ENCODE peak calls at places on chromosome 22, in ten cellular contexts. K, M, D, W, X, J, G, R, S and L are unnamed samples.

GRCh38 chr22:50313600-50313999 is 6.2 kb upstream of the PLXNB2 start:
- DNase-seq in J (no peak), R (no peak), X (no peak), S (no peak), M (no peak), D (no peak), K (no peak), W (no peak), G (no peak), L (no peak)

GRCh38 chr22:41582694-41583093 is 6.9 kb downstream of the PMM1 start:
- DNase-seq in G (no peak), J (no peak), S (no peak), M (no peak), X (no peak), W (no peak), D (no peak), R (no peak), K (no peak), L (no peak)

GRCh38 chr22:23519442-23520177 is 60.5 kb downstream of the IGLL1 start:
- DNase-seq in R (peak; percentile 4), S (no peak), W (no peak), G (no peak), X (no peak), J (peak; percentile 34), K (no peak), D (no peak), M (no peak), L (peak; percentile 40)

GRCh38 chr22:16568425-16568758 is 24.2 kb downstream of the CCT8L2 start:
- DNase-seq in G (no peak), W (no peak), R (no peak), D (no peak), K (no peak), M (no peak), S (no peak), X (no peak), J (no peak), L (no peak)

GRCh38 chr22:42635531-42635930 is 4.9 kb downstream of the ATP5MGL start:
- DNase-seq in X (peak; percentile 67), J (peak; percentile 92), W (peak; percentile 88), G (no peak), M (peak; percentile 55), R (no peak), D (no peak), S (no peak), K (peak; percentile 48), L (no peak)

GRCh38 chr22:19169947-19170318 is 8.6 kb downstream of the SLC25A1 start:
- DNase-seq in W (no peak), X (no peak), D (no peak), G (no peak), K (no peak), J (no peak), S (no peak), R (no peak), M (no peak), L (peak; percentile 46)

GRCh38 chr22:37672920-37673453 is 2.4 kb upstream of the LGALS1 start:
- DNase-seq in S (no peak), M (peak; percentile 49), J (no peak), X (no peak), K (no peak), G (no peak), R (no peak), D (no peak), W (no peak), L (no peak)

GRCh38 chr22:50360578-50360977 is 17.5 kb downstream of the PPP6R2 start:
- DNase-seq in M (no peak), S (no peak), R (peak; percentile 18), K (no peak), X (no peak), G (peak; percentile 73), D (no peak), J (no peak), W (no peak), L (no peak)

GRCh38 chr22:32248276-32248675 is 6.9 kb downstream of the SLC5A4 start:
- DNase-seq in G (no peak), J (no peak), R (no peak), D (no peak), S (no peak), W (no peak), K (no peak), X (no peak), M (no peak), L (no peak)

GRCh38 chr22:34917239-34917638 is 148.7 kb upstream of the ISX start:
- DNase-seq in R (no peak), G (no peak), M (no peak), D (no peak), K (no peak), X (no peak), S (no peak), J (no peak), W (no peak), L (no peak)

GRCh38 chr22:49084203-49084602 is 743.5 kb downstream of the BRD1 start:
- DNase-seq in X (no peak), J (no peak), D (no peak), K (no peak), W (peak; percentile 47), S (no peak), R (no peak), G (no peak), M (no peak), L (no peak)

GRCh38 chr22:20552913-20553401 is 45.5 kb downstream of the MED15 start:
- DNase-seq in K (no peak), J (no peak), M (no peak), G (no peak), X (no peak), D (no peak), W (peak; percentile 67), S (no peak), R (no peak), L (no peak)

GRCh38 chr22:49052023-49052538 is 775.6 kb downstream of the BRD1 start:
- DNase-seq in W (no peak), D (no peak), S (no peak), M (no peak), X (no peak), J (no peak), K (no peak), G (peak; percentile 48), R (peak; percentile 4), L (peak; percentile 75)

GRCh38 chr22:30655532-30655931 is 12.1 kb downstream of the DUSP18 start:
- DNase-seq in R (no peak), D (peak; percentile 79), W (no peak), K (no peak), M (no peak), X (no peak), S (no peak), G (no peak), J (no peak), L (no peak)

GRCh38 chr22:29385305-29385704 is 3.1 kb downstream of the AP1B1 start:
- DNase-seq in S (no peak), K (no peak), M (no peak), J (no peak), D (peak; percentile 10), W (no peak), X (no peak), G (no peak), R (no peak), L (no peak)
- H3K27ac ChIP-seq in S (no peak overlapping the region), K (no peak overlapping the region), M (peak overlapping the region; percentile 20), J (no peak overlapping the region), D (no peak overlapping the region), W (no peak overlapping the region), X (peak overlapping the region; percentile 86), G (no peak overlapping the region), R (no peak overlapping the region), L (no peak overlapping the region)

GRCh38 chr22:45006101-45006872 is 3.5 kb downstream of the PHF21B start:
- DNase-seq in S (peak; percentile 26), X (no peak), K (no peak), J (no peak), G (peak; percentile 63), M (no peak), R (peak; percentile 17), W (no peak), D (peak; percentile 28), L (no peak)
- H3K27ac ChIP-seq in S (peak overlapping the region; percentile 72), X (no peak overlapping the region), K (no peak overlapping the region), J (no peak overlapping the region), G (peak overlapping the region; percentile 90), M (no peak overlapping the region), R (peak overlapping the region; percentile 14), W (peak overlapping the region; percentile 55), D (peak overlapping the region; percentile 91), L (no peak overlapping the region)

GRCh38 chr22:45550891-45551290 is 48.2 kb downstream of the FBLN1 start:
- DNase-seq in R (no peak), S (no peak), J (peak; percentile 32), W (no peak), G (no peak), D (no peak), K (no peak), X (no peak), M (no peak), L (no peak)

GRCh38 chr22:45548441-45548840 is 45.8 kb downstream of the FBLN1 start:
- DNase-seq in S (no peak), R (no peak), K (no peak), X (no peak), D (no peak), M (no peak), W (no peak), G (no peak), J (peak; percentile 50), L (no peak)

GRCh38 chr22:45550416-45550815 is 47.7 kb downstream of the FBLN1 start:
- DNase-seq in G (no peak), J (peak; percentile 46), K (no peak), R (no peak), M (no peak), W (no peak), X (no peak), D (no peak), S (no peak), L (no peak)

GRCh38 chr22:45548991-45549736 is 46.5 kb downstream of the FBLN1 start:
- DNase-seq in G (no peak), D (peak; percentile 49), S (no peak), K (no peak), M (peak; percentile 54), W (peak; percentile 94), J (peak; percentile 86), X (peak; percentile 46), R (no peak), L (no peak)

GRCh38 chr22:45549739-45550138 is 47.1 kb downstream of the FBLN1 start:
- DNase-seq in K (no peak), G (no peak), W (no peak), R (no peak), D (no peak), S (no peak), J (no peak), X (no peak), M (no peak), L (no peak)
- H3K27ac ChIP-seq in K (peak overlapping the region; percentile 57), G (no peak overlapping the region), W (peak overlapping the region; percentile 84), R (no peak overlapping the region), D (no peak overlapping the region), S (no peak overlapping the region), J (peak overlapping the region; percentile 85), X (peak overlapping the region; percentile 83), M (peak overlapping the region; percentile 73), L (no peak overlapping the region)

GRCh38 chr22:17902960-17903359 is 121.4 kb downstream of the MICAL3 start:
- DNase-seq in K (no peak), J (no peak), W (no peak), X (no peak), G (no peak), D (no peak), R (no peak), M (no peak), S (no peak), L (no peak)
- H3K27ac ChIP-seq in K (no peak overlapping the region), J (no peak overlapping the region), W (peak overlapping the region; percentile 77), X (no peak overlapping the region), G (no peak overlapping the region), D (no peak overlapping the region), R (no peak overlapping the region), M (peak overlapping the region; percentile 40), S (no peak overlapping the region), L (no peak overlapping the region)